ENCODE peak calls at places on chromosomes 3 and 15, in four cellular contexts. I is GM12878, A is GM12891, T is K562. X is an unnamed sample.

GRCh38 chr15:101698314-101698713 is 26.0 kb downstream of the TARS3 start:
- DNase-seq in I (no peak), T (no peak), A (no peak), X (no peak)

GRCh38 chr3:169964176-169964575 is 2.4 kb upstream of the SEC62 start:
- DNase-seq in I (no peak), A (no peak), T (no peak), X (no peak)

GRCh38 chr15:55289011-55289572 is 521 bp downstream of the RAB27A start:
- DNase-seq in T (peak), A (no peak), I (no peak), X (no peak)

GRCh38 chr3:83233715-83234114 is 1472.3 kb upstream of the GBE1 start:
- DNase-seq in T (no peak), A (no peak), I (no peak), X (no peak)

GRCh38 chr15:84926491-84927220 is 42.2 kb downstream of the SLC28A1 start:
- DNase-seq in I (no peak), A (no peak), T (no peak), X (no peak)

GRCh38 chr3:45232531-45232930 is 6.4 kb upstream of the TMEM158 start:
- DNase-seq in T (no peak), I (no peak), A (no peak), X (no peak)

GRCh38 chr3:101065962-101066361 is 72.7 kb upstream of the ABI3BP start:
- DNase-seq in A (no peak), I (no peak), T (no peak), X (no peak)

GRCh38 chr15:51374131-51374530 is 32.7 kb downstream of the GLDN start:
- DNase-seq in T (no peak), I (no peak), A (no peak), X (no peak)

GRCh38 chr3:150180349-150180748 is 209.7 kb upstream of the PFN2 start:
- DNase-seq in I (no peak), T (no peak), A (no peak), X (no peak)

GRCh38 chr15:67923647-67923971 is 83.8 kb upstream of the RNU6-1 start:
- DNase-seq in A (no peak), T (no peak), I (no peak), X (no peak)

GRCh38 chr3:137134431-137134830 is 176.6 kb downstream of the IL20RB start:
- DNase-seq in A (no peak), I (no peak), T (no peak), X (no peak)

GRCh38 chr3:73433681-73434080 is 191.1 kb downstream of the PDZRN3 start:
- DNase-seq in T (no peak), A (no peak), I (no peak), X (no peak)

GRCh38 chr3:99330924-99331532 is 307.4 kb upstream of the COL8A1 start:
- DNase-seq in T (no peak), A (no peak), I (no peak), X (no peak)

GRCh38 chr3:31503456-31503855 is 29.3 kb upstream of the STT3B start:
- DNase-seq in A (no peak), I (no peak), T (no peak), X (no peak)

GRCh38 chr3:40908612-40909011 is 290.7 kb upstream of the CTNNB1 start:
- DNase-seq in I (no peak), T (no peak), A (no peak), X (no peak)

GRCh38 chr3:184129012-184129411 is 6.1 kb upstream of the EIF2B5 start:
- DNase-seq in A (no peak), I (no peak), T (peak), X (peak)

GRCh38 chr15:57973534-57973933 is 92.0 kb downstream of the ALDH1A2 start:
- DNase-seq in A (no peak), T (no peak), I (no peak), X (no peak)

GRCh38 chr15:38876211-38876610 is 311.6 kb upstream of the RASGRP1 start:
- DNase-seq in A (no peak), I (no peak), T (no peak), X (no peak)

GRCh38 chr3:42652611-42653302 is 740 bp upstream of the ZBTB47 start:
- DNase-seq in I (peak), T (peak), A (peak), X (peak)

GRCh38 chr15:77632760-77633133 is at the start of gene LINGO1:
- DNase-seq in I (no peak), T (peak), A (no peak), X (peak)

GRCh38 chr15:96972201-96972600 is 641.7 kb downstream of the NR2F2 start:
- DNase-seq in T (no peak), A (no peak), I (no peak), X (no peak)

GRCh38 chr15:83971967-83972366 is 263.6 kb upstream of the GOLGA6L4 start:
- DNase-seq in T (no peak), I (no peak), A (no peak), X (no peak)

GRCh38 chr3:16289144-16289889 is 24.3 kb downstream of the OXNAD1 start:
- DNase-seq in A (no peak), I (no peak), T (peak), X (no peak)

GRCh38 chr3:33035596-33035995 is 61.4 kb downstream of the GLB1 start:
- DNase-seq in A (no peak), T (no peak), I (no peak), X (no peak)

GRCh38 chr3:108150200-108150599 is 59.4 kb upstream of the CD47 start:
- DNase-seq in A (no peak), I (no peak), T (no peak), X (no peak)

GRCh38 chr15:37698679-37699078 is 235.8 kb upstream of the TMCO5A start:
- DNase-seq in T (no peak), I (no peak), A (no peak), X (no peak)

GRCh38 chr15:78763111-78763795 is 48.0 kb downstream of the ADAMTS7 start:
- DNase-seq in A (no peak), I (no peak), T (no peak), X (no peak)

GRCh38 chr3:113536627-113537101 is 4.3 kb downstream of the SIDT1 start:
- DNase-seq in A (no peak), T (no peak), I (no peak), X (no peak)

GRCh38 chr15:90029024-90029423 is 27.9 kb downstream of the ZNF710 start:
- DNase-seq in I (no peak), T (no peak), A (no peak), X (no peak)

GRCh38 chr3:45545476-45545875 is 49.1 kb upstream of the LIMD1 start:
- DNase-seq in T (peak), A (no peak), I (no peak), X (no peak)

GRCh38 chr15:38144921-38145320 is 107.7 kb upstream of the SPRED1 start:
- DNase-seq in T (no peak), A (no peak), I (no peak), X (no peak)

GRCh38 chr3:133280591-133280990 is 119.3 kb upstream of the BFSP2 start:
- DNase-seq in T (no peak), I (no peak), A (no peak), X (no peak)

DNA sequence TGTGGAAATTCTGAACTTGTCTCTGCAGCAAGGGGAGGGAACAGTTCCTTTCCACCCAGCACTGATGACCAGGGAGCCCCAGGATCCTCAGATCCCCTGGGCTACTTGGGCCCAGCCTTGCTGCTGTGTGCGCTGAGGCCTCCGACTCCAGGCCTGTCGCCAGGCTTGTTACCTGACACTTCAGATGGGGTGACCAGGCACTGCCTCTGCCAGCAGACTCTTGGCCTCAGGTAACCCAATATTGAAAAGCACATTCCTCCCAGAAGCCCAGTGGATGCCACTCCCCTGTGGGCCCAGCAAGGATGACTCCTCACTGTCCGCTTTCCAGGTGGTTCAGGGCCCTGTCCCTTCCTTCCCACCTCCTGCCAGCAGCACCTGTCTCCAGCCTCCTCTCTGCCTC is 3.5 kb upstream of the PLA2G4E start:
- DNase-seq in I (no peak), A (no peak), T (no peak), X (no peak)
- TF ChIP-seq SPI1 in I (no peak), A (no peak), T (no peak), X (no peak)

DNA sequence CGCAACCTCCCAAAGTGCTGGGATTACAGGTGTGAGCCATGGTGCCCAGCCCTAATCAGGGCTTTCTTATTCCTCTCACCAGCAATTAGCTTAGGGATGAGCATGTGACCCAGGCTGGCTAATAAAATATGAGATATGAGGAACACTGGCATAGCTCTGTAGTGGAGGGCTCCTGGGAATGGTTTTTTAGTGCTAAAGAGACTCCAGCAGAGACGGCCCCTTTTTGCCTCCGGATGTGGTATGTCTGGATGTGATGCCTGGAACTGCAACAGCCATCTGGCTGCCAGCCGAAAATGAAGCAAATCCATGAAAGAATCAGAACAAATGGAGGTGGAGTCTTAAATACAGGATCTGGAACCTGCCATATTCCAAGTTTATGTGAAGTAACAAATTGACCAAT is 69.1 kb upstream of the MAGI1 start:
- DNase-seq in A (no peak), T (no peak), I (no peak), X (no peak)
- TF ChIP-seq SPI1 in A (no peak), T (no peak), I (no peak), X (no peak)

GRCh38 chr3:121748638-121749275 is 784 bp downstream of the GOLGB1 start:
- DNase-seq in A (no peak), T (no peak), I (no peak), X (peak)
- TF ChIP-seq SPI1 in A (no peak), T (no peak), I (no peak), X (no peak)

DNA sequence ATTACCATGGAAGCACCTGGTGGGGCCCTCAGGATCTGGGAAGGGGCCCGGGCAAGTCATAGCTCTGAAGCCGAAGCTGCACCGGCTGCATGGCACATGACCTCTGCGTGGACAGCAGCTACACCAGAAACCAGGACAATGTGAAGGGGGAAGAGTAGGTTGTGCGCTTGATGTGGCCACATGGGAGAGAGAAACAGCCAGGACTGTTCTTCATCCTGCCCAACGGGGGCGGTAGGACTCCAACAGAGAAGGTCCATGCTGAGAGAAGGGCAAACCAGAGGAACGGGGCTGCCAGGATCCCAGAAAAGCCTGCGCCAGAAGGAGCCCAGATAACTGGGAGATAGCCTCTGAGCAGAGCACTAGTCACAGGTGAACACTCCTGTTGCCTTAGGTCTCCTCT is 54.9 kb upstream of the PRR20G start:
- DNase-seq in A (no peak), I (no peak), T (no peak), X (no peak)
- TF ChIP-seq SPI1 in A (no peak), I (no peak), T (no peak), X (no peak)

GRCh38 chr3:191412764-191413163 is 48.2 kb upstream of the PYDC2 start:
- DNase-seq in A (no peak), T (no peak), I (no peak), X (no peak)
- TF ChIP-seq SPI1 in A (no peak), T (no peak), I (no peak), X (no peak)

DNA sequence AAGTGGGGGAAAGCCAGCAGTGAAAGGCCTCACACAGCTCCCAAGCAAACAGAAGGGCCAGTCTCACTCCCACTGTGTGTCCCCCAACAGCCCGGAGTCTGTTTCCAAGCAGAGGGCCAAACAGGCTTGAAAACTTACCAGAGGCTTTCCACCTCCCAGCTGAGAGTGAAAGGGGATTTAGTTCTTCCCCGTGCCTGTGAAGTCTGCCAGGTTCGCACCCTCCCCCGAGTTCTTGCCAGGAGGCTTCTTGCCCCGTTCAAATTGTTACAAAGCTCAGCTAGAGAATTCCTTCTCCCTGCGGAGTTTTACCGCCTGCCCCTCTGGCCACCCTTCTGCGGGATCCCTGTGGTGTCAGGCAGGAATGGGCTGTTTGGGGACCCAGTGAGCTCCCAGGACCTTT is 68.0 kb upstream of the WNT7A start:
- DNase-seq in T (no peak), A (no peak), I (no peak), X (no peak)
- TF ChIP-seq SPI1 in T (no peak), A (no peak), I (no peak), X (no peak)

GRCh38 chr3:59306436-59306835 is 256.6 kb upstream of the CFAP20DC start:
- DNase-seq in T (no peak), A (no peak), I (no peak), X (no peak)
- TF ChIP-seq SPI1 in T (no peak), A (no peak), I (no peak), X (no peak)

DNA sequence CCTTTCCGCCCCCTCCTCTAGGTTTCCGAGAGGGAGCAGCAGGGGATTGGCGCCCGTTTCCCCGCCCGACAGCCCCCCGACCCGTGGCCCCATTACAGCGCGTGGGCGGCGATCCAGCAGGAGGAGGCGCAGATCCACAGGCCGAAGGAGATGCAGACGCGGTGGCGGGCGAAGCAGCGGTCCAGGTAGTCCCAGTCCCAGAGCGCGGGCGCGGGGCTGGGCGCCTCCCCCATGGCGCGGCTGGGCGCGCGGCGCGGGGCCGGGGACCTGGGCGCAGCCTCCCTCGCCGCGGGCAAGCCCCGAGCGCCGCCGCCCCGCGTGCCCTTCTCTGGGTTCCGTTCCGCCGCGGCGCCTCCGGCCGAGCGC is 253 bp downstream of the TMEM44 start:
- DNase-seq in I (no peak), A (no peak), T (peak), X (no peak)
- TF ChIP-seq SPI1 in I (no peak), A (no peak), T (no peak), X (no peak)

DNA sequence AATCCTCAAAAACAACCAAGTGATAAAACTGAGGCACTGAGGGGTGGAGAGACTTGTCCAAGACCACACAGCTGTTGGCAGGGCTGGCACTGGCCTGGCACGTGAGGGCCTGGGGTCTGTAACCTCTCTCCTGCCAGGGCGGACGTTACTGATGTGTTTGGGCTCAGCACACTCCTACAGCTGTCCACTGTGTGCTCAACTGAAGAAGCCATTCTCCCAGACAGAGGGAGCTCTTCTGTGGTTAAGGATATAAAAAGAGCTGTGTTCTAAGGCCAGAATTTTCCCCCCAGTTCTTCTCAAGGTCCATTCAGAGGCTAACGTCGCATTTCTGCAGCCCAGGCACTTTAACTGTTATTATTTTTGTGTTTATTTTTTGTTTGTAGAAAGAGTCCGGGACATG is 429.0 kb upstream of the ATP11B start:
- DNase-seq in T (no peak), I (no peak), A (no peak), X (no peak)
- TF ChIP-seq SPI1 in T (no peak), I (no peak), A (no peak), X (no peak)

DNA sequence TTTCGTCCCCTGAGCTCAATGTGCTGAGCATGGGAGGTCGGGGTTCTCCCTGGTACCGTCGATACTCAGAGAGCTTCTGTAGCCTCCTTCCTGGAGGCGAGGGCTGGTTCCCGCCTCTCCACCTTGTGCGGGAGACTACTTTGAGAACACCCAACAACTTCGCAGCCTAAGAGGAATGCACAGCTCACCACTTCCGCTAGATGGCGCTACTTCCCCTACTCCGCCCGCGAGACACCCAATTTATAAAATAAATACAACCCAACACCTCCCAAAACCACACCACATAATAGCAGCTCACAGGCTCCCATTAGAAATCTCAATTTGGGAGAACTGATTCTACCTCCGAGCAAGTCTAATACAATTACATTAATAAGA is 1.2 kb downstream of the RGMA start:
- DNase-seq in T (peak), A (peak), I (peak), X (peak)
- TF ChIP-seq SPI1 in T (no peak), A (no peak), I (no peak), X (peak)